ENCODE peak calls at places on chromosome 16, in eight cellular contexts. C is HCT116, D is astrocyte of the cerebellum, M is GM20000, J is WTC11, Y is neural crest cell, A is lung, X is NB4. R is an unnamed sample.

GRCh38 chr16:71746442-71747046 is 22.0 kb upstream of the PHLPP2 start:
- DNase-seq in X (peak), D (peak), M (peak), Y (no peak), J (no peak), A (no peak), C (peak), R (peak)

GRCh38 chr16:56202036-56202435 is 10.7 kb downstream of the GNAO1 start:
- DNase-seq in A (no peak), X (peak), D (no peak), M (no peak), C (no peak), J (no peak), Y (no peak), R (no peak)

GRCh38 chr16:7313170-7313569 is 19.5 kb upstream of the RBFOX1 start:
- DNase-seq in C (no peak), X (peak), M (no peak), J (no peak), D (no peak), A (no peak), Y (peak), R (no peak)

GRCh38 chr16:27994686-27995085 is 68.8 kb downstream of the GSG1L start:
- DNase-seq in M (no peak), D (no peak), C (no peak), Y (no peak), J (no peak), X (no peak), A (no peak), R (no peak)

GRCh38 chr16:50384500-50385122 is 15.8 kb upstream of the BRD7 start:
- DNase-seq in J (no peak), A (no peak), X (no peak), Y (no peak), C (no peak), D (no peak), M (no peak), R (no peak)

GRCh38 chr16:48498761-48499600 is 111.0 kb downstream of the N4BP1 start:
- DNase-seq in A (peak), X (peak), C (no peak), D (no peak), Y (no peak), M (no peak), J (no peak), R (peak)

GRCh38 chr16:17747357-17747756 is 276.6 kb upstream of the XYLT1 start:
- DNase-seq in D (no peak), A (no peak), X (no peak), J (no peak), Y (no peak), C (no peak), M (no peak), R (no peak)

GRCh38 chr16:68645494-68646388 is 631 bp downstream of the CDH3 start:
- DNase-seq in C (no peak), D (no peak), X (no peak), Y (peak), M (no peak), A (no peak), J (peak), R (no peak)

GRCh38 chr16:73956592-73957495 is 339.8 kb upstream of the PSMD7 start:
- DNase-seq in J (peak), A (peak), D (peak), Y (peak), C (peak), X (peak), M (peak), R (peak)

GRCh38 chr16:89183975-89184684 is 12.6 kb downstream of the CDH15 start:
- DNase-seq in D (no peak), A (no peak), J (no peak), Y (no peak), M (no peak), C (no peak), X (no peak), R (no peak)
- TF ChIP-seq CTCF in D (no peak), A (no peak), J (no peak), Y (no peak), M (no peak), C (no peak), X (no peak), R (no peak)

DNA sequence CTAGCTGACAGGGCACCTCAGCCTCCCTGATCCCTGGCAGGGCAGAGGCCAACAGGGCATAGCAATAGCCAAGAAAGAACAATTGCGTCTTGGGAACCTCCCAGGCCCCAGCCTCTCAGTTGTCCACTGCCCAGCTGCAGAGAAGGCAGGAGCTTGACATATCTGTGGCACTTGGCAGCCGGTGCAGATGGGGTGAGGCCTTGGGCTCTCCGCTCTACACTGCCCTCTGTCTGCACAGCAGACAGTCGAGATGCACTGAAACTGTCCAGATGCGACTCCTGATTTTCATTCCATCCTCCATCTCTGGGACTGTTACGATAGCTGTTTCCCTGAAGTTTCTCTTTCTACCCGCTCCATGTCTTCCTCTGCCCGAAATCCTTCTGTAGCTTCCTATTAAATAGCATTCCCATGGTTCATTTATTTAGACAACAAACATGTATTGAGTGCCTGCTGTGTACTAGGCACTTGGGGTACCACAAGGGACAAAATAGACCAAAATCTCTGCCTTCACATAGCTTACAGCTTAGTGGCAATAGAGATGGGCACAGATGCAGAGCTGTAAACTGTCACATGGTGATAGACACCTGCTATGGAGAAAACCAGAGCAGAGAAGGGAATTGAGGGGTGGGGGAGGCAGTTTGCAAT is 3.3 kb downstream of the POLR3E start:
- DNase-seq in X (peak), J (peak), Y (peak), C (no peak), M (peak), D (no peak), A (peak), R (peak)
- TF ChIP-seq CTCF in X (peak), J (peak), Y (peak), C (peak), M (peak), D (peak), A (peak), R (peak)

DNA sequence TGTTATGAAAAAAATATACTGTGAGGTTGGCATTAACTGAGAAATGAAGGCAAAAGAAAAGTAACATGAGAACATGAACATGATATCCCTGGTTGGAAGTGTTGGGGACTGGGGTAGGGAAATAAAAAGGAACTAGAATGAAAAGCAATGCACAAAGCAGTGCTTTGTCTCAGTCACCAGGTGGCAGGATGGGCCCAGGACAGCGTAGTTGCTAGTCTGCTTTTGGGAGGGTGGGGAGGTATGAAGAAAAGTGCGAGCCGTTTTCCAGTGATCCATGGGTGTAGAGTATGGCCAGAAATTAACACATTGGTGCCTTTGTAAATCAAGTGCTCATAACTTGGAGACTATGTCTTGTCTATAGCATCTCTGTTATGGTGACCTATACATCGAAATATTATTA is 662.5 kb upstream of the SALL1 start:
- DNase-seq in D (no peak), M (no peak), A (no peak), X (no peak), Y (no peak), C (no peak), J (peak), R (no peak)
- TF ChIP-seq CTCF in D (no peak), M (no peak), A (no peak), X (no peak), Y (peak), C (no peak), J (peak), R (peak)

GRCh38 chr16:11254913-11255736 is 879 bp downstream of the SOCS1 start:
- DNase-seq in D (no peak), M (peak), A (no peak), J (no peak), C (no peak), Y (peak), X (peak), R (peak)
- TF ChIP-seq CTCF in D (no peak), M (peak), A (no peak), J (no peak), C (no peak), Y (peak), X (peak), R (no peak)

DNA sequence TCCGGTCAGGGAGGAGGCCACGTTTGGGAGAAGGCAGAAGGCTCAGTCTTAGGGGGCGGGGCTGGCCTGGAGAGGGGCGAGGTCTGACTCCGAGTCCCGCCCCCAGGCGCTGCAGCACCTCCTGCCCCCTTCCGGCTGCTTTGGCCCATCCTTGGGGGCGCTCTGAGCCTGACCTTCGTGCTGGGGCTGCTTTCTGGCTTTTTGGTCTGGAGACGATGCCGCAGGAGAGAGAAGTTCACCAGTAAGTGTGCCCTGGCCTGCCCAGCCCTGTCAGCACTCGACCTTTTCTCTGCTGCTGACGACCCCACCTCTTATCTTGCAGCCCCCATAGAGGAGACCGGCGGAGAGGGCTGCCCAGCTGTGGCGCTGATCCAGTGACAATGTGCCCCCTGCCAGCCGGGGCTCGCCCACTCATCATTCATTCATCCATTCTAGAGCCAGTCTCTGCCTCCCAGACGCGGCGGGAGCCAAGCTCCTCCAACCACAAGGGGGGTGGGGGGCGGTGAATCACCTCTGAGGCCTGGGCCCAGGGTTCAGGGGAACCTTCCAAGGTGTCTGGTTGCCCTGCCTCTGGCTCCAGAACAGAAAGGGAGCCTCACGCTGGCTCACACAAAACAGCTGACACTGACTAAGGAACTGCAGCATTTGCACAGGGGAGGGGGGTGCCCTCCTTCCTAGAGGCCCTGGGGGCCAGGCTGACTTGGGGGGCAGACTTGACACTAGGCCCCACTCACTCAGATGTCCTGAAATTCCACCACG is 1.5 kb downstream of the TNFRSF12A start:
- DNase-seq in A (peak), D (peak), X (peak), C (peak), M (peak), Y (peak), J (peak), R (peak)
- TF ChIP-seq CTCF in A (no peak), D (peak), X (peak), C (no peak), M (peak), Y (peak), J (no peak), R (peak)

GRCh38 chr16:69709456-69710084 is 16.8 kb downstream of the NQO1 start:
- DNase-seq in C (peak), Y (no peak), D (peak), M (peak), A (no peak), J (no peak), X (peak), R (peak)
- TF ChIP-seq CTCF in C (peak), Y (peak), D (peak), M (peak), A (peak), J (peak), X (peak), R (peak)

R was measured in fibroblast of the aortic adventitia.